ENCODE peak calls at places on chromosomes 2 and 18, in five cellular contexts. P, K, J, G and U are unnamed samples. For H3K27me3, the result is how much of the 10 kb centered on the place peaks cover.

GRCh38 chr2:151927501-151928221 is 99.4 kb upstream of the ARL5A start:
- DNase-seq in P (no peak), K (no peak), J (no peak), G (no peak), U (no peak)

GRCh38 chr18:39486268-39486667 is 1920.7 kb upstream of the CELF4 start:
- DNase-seq in P (no peak), K (no peak), J (no peak), G (no peak), U (no peak)

GRCh38 chr2:134290363-134290762 is 36.5 kb downstream of the MGAT5 start:
- DNase-seq in P (no peak), K (no peak), J (no peak), G (peak), U (peak)

GRCh38 chr2:95056044-95056443 is 30.5 kb downstream of the MAL start:
- DNase-seq in P (no peak), K (no peak), J (no peak), G (no peak), U (no peak)

GRCh38 chr2:19141234-19142004 is 217.0 kb downstream of the OSR1 start:
- DNase-seq in P (no peak), K (peak), J (no peak), G (no peak), U (no peak)

GRCh38 chr18:28112056-28112470 is 64.9 kb downstream of the CDH2 start:
- DNase-seq in P (no peak), K (peak), J (no peak), G (no peak), U (no peak)

GRCh38 chr18:76488190-76488589 is 6.9 kb downstream of the ZNF516 start:
- DNase-seq in P (peak), K (peak), J (no peak), G (no peak), U (no peak)

GRCh38 chr18:4007846-4008245 is 447.3 kb downstream of the DLGAP1 start:
- DNase-seq in P (no peak), K (no peak), J (no peak), G (no peak), U (no peak)

GRCh38 chr18:21315741-21316187 is 73.7 kb downstream of the GREB1L start:
- DNase-seq in P (no peak), K (no peak), J (no peak), G (no peak), U (no peak)

GRCh38 chr2:211611061-211611518 is 927.5 kb downstream of the ERBB4 start:
- DNase-seq in P (no peak), K (no peak), J (no peak), G (no peak), U (no peak)

GRCh38 chr2:105301646-105302045 is 27.9 kb downstream of the TGFBRAP1 start:
- DNase-seq in P (no peak), K (no peak), J (no peak), G (no peak), U (no peak)

GRCh38 chr18:9918016-9918680 is 4.3 kb downstream of the VAPA start:
- DNase-seq in P (no peak), K (peak), J (no peak), G (no peak), U (no peak)

GRCh38 chr2:75548036-75548573 is 12.6 kb downstream of the EVA1A start:
- DNase-seq in P (no peak), K (peak), J (no peak), G (no peak), U (no peak)

GRCh38 chr2:98664323-98664722 is 55.9 kb downstream of the UNC50 start:
- DNase-seq in P (no peak), K (no peak), J (peak), G (no peak), U (no peak)

GRCh38 chr2:66569974-66570373 is 135.0 kb downstream of the MEIS1 start:
- DNase-seq in P (no peak), K (no peak), J (no peak), G (no peak), U (no peak)

GRCh38 chr18:70288851-70289328 is at the start of gene SOCS6:
- DNase-seq in P (peak), K (peak), J (no peak), G (no peak), U (peak)

GRCh38 chr2:190493095-190493494 is 41.4 kb downstream of the NEMP2 start:
- DNase-seq in P (no peak), K (no peak), J (no peak), G (no peak), U (no peak)

GRCh38 chr2:66435963-66436362 is 1.0 kb downstream of the MEIS1 start:
- DNase-seq in P (no peak), K (no peak), J (no peak), G (no peak), U (no peak)

GRCh38 chr18:65754121-65754520 is 3.3 kb downstream of the CDH7 start:
- DNase-seq in P (no peak), K (no peak), J (no peak), G (no peak), U (no peak)

GRCh38 chr2:84830095-84830494 is 50.8 kb downstream of the TRABD2A start:
- DNase-seq in P (peak), K (no peak), J (no peak), G (no peak), U (no peak)

GRCh38 chr2:148670773-148671172 is 26.2 kb downstream of the EPC2 start:
- DNase-seq in P (no peak), K (peak), J (no peak), G (no peak), U (no peak)

GRCh38 chr2:209661286-209661685 is 110.3 kb upstream of the UNC80 start:
- DNase-seq in P (no peak), K (no peak), J (no peak), G (no peak), U (no peak)

GRCh38 chr2:162992828-162993227 is 154.3 kb upstream of the KCNH7 start:
- DNase-seq in P (no peak), K (no peak), J (no peak), G (no peak), U (no peak)

GRCh38 chr2:208466133-208466919 is 59.7 kb downstream of the PTH2R start:
- DNase-seq in P (no peak), K (peak), J (no peak), G (no peak), U (no peak)

GRCh38 chr2:50765146-50765545 is 266.8 kb downstream of the NRXN1 start:
- DNase-seq in P (no peak), K (no peak), J (no peak), G (no peak), U (no peak)

GRCh38 chr2:71759056-71759455 is 305.7 kb downstream of the DYSF start:
- DNase-seq in P (no peak), K (peak), J (no peak), G (no peak), U (no peak)

GRCh38 chr2:37688771-37689468 is 17.5 kb upstream of the CDC42EP3 start:
- DNase-seq in P (no peak), K (peak), J (no peak), G (no peak), U (no peak)

GRCh38 chr18:48002933-48003365 is 72.5 kb upstream of the SMAD2 start:
- DNase-seq in P (peak), K (peak), J (no peak), G (no peak), U (no peak)

GRCh38 chr18:61926532-61926931 is 33.7 kb upstream of the RNF152 start:
- DNase-seq in P (no peak), K (no peak), J (no peak), G (no peak), U (no peak)

GRCh38 chr2:1051075-1051474 is 100.4 kb downstream of the SNTG2 start:
- DNase-seq in P (no peak), K (peak), J (no peak), G (no peak), U (no peak)

GRCh38 chr2:65710779-65711295 is 278.4 kb upstream of the SPRED2 start:
- DNase-seq in P (no peak), K (peak), J (no peak), G (no peak), U (no peak)

GRCh38 chr18:13982136-13982535 is 66.8 kb upstream of the MC2R start:
- DNase-seq in P (no peak), K (no peak), J (no peak), G (no peak), U (no peak)

GRCh38 chr2:139990646-139991335 is 1210.6 kb upstream of the NXPH2 start:
- DNase-seq in P (no peak), K (no peak), J (no peak), G (no peak), U (no peak)

GRCh38 chr2:118003396-118003824 is 10.5 kb downstream of the CCDC93 start:
- DNase-seq in P (no peak), K (peak), J (peak), G (peak), U (peak)

GRCh38 chr18:40159141-40160017 is 1795.7 kb upstream of the PIK3C3 start:
- DNase-seq in P (no peak), K (peak), J (no peak), G (peak), U (no peak)

GRCh38 chr2:201021914-201022313 is 49.6 kb downstream of the HYCC2 start:
- DNase-seq in P (no peak), K (no peak), J (no peak), G (no peak), U (no peak)

GRCh38 chr18:8623549-8624106 is 14.4 kb downstream of the RAB12 start:
- DNase-seq in P (no peak), K (no peak), J (no peak), G (no peak), U (peak)

GRCh38 chr2:88429929-88430328 is 22.6 kb downstream of the FOXI3 start:
- DNase-seq in P (peak), K (no peak), J (no peak), G (no peak), U (no peak)

GRCh38 chr2:27115485-27115884 is 3.4 kb downstream of the CGREF1 start:
- DNase-seq in P (no peak), K (peak), J (no peak), G (no peak), U (no peak)

GRCh38 chr2:15810451-15811150 is 129.7 kb upstream of the MYCN start:
- DNase-seq in P (no peak), K (no peak), J (no peak), G (no peak), U (no peak)

GRCh38 chr2:15811367-15811766 is 129.0 kb upstream of the MYCN start:
- DNase-seq in P (no peak), K (no peak), J (no peak), G (no peak), U (no peak)

GRCh38 chr2:15813481-15814266 is 126.7 kb upstream of the MYCN start:
- DNase-seq in P (no peak), K (no peak), J (no peak), G (no peak), U (no peak)

GRCh38 chr2:15814406-15814805 is 125.9 kb upstream of the MYCN start:
- DNase-seq in P (no peak), K (no peak), J (no peak), G (no peak), U (no peak)

GRCh38 chr2:15812187-15812830 is 128.0 kb upstream of the MYCN start:
- DNase-seq in P (no peak), K (no peak), J (no peak), G (no peak), U (no peak)
- TF ChIP-seq CTCF in P (no peak), K (no peak), J (no peak), G (no peak), U (no peak)

GRCh38 chr2:144519934-144520717 is at the start of gene ZEB2:
- DNase-seq in P (peak), K (peak), J (no peak), G (no peak), U (no peak)
- H3K27me3 ChIP-seq in P (under half), K (under half), J (under half), G (under half), U (under half)

DNA sequence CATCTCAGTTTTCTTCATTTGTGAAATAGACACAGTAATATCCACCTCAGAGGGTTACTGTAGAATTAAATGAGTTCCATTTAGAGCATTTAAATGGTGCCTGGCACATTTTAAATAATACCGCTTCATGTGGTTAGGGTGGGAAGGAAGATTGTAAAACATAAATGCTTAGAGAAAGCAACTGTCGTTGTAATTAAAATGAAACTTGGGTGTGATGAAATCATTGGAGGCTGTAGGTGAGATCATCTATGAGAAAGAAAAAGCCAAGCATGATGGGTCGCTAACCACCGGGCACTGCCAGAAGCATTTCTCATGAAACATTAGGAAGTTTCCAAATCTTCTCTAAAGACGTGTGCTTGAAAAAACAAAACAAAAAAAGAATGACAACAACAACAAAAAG is 8.2 kb upstream of the SLC39A10 start:
- DNase-seq in P (no peak), K (no peak), J (no peak), G (no peak), U (no peak)
- H3K4me3 ChIP-seq in P (no peak), K (no peak), J (no peak), G (no peak), U (no peak)

GRCh38 chr18:50194623-50195532 is at the start of gene MYO5B:
- DNase-seq in P (no peak), K (no peak), J (peak), G (no peak), U (peak)
- TF ChIP-seq CTCF in P (peak), K (no peak), J (no peak), G (peak), U (no peak)

GRCh38 chr2:10415048-10415447 is 33.1 kb downstream of the ODC1 start:
- DNase-seq in P (no peak), K (no peak), J (no peak), G (no peak), U (no peak)

GRCh38 chr2:10415640-10416039 is 32.5 kb downstream of the ODC1 start:
- DNase-seq in P (no peak), K (no peak), J (no peak), G (no peak), U (no peak)

GRCh38 chr2:10413488-10413887 is 34.6 kb downstream of the ODC1 start:
- DNase-seq in P (no peak), K (no peak), J (no peak), G (no peak), U (no peak)

GRCh38 chr2:10414591-10414990 is 33.5 kb downstream of the ODC1 start:
- DNase-seq in P (no peak), K (peak), J (no peak), G (no peak), U (no peak)

GRCh38 chr2:10414000-10414451 is 34.1 kb downstream of the ODC1 start:
- DNase-seq in P (no peak), K (peak), J (no peak), G (no peak), U (peak)
- H3K27me3 ChIP-seq in P (under half), K (under half), J (under half), G (under half), U (under half)

GRCh38 chr2:168583064-168583709 is 127.1 kb downstream of the CERS6 start:
- DNase-seq in P (no peak), K (peak), J (no peak), G (no peak), U (no peak)
- H3K4me3 ChIP-seq in P (no peak), K (no peak), J (no peak), G (no peak), U (no peak)

DNA sequence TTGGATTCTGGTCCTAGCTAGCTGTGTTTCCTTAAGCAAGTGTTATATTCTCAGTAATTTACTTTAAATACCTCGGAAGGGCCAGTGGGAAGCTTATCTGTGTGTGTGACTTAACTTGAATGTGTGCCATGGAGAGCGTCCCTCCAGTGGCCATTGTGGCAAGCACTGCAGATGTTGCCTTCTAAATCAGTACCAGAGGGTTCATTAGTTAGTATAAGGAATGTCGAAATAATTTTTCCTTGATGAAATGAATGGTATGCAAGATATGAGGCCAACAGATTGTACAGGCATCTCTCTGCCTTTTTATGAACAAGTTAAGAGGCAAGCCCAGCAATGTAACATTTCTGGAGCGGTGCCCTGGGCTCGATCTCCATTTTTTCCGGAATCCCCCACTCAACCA is 52.0 kb downstream of the FBXO36 start:
- DNase-seq in P (no peak), K (peak), J (no peak), G (no peak), U (no peak)
- TF ChIP-seq CTCF in P (no peak), K (peak), J (no peak), G (no peak), U (no peak)

GRCh38 chr2:176166260-176166659 is 9.2 kb downstream of the HOXD3 start:
- DNase-seq in P (no peak), K (no peak), J (no peak), G (no peak), U (no peak)
- H3K27me3 ChIP-seq in P (under half), K (half or more), J (under half), G (under half), U (under half)

DNA sequence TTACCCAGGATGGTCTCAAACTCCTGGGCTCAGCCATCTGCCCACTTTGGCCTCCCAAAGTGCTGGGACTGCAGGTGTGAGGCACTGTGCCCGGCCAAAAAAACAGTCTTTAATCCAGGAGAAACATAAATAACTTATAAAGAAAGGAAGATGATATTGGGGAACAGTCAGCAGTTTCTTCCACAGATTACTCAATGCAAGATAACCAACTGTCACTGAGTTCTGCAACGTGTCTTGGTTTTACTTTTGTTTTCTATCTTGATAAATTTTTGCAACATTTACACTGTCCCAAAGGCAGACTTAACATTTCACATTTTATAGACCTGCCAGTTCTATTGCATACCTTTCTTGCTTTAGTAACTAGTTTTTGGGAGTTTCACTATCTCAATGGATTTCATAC is 71.1 kb downstream of the ANKRD44 start:
- DNase-seq in P (no peak), K (no peak), J (no peak), G (no peak), U (no peak)
- H3K4me3 ChIP-seq in P (no peak), K (no peak), J (peak), G (peak), U (peak)

GRCh38 chr2:193867454-193867853 is 1672.7 kb upstream of the TMEFF2 start:
- DNase-seq in P (no peak), K (no peak), J (no peak), G (no peak), U (no peak)

DNA sequence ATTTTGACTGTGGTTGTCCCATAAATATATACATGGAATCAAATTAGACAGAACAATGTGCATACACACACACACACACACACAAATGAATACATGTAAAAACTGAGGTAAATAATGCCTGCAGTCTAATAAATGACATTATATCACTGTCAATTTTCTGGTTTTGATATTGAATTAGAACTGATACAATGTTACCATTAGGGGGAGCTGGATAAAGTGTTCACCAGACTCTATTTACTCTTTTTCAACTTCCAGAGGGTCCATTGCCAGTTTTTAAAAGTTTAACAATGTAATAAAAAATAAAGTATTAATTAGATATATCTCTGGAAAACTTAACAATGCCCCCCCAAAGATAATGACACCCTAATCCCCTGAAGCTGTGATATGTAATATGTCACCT is 1666.8 kb upstream of the TMEFF2 start:
- DNase-seq in P (no peak), K (no peak), J (no peak), G (no peak), U (no peak)
- TF ChIP-seq CTCF in P (no peak), K (no peak), J (no peak), G (no peak), U (peak)